ENCODE peak calls at places on chromosomes 4 and X, in nine cellular contexts. C is AG10803; N is adipocyte; U is skeletal muscle cell; B is AG09309; L is CD4-positive, CD25-positive, alpha-beta regulatory T cell; O is H7; A is cardiac muscle cell; M is cardiac fibroblast. D is an unnamed sample.

GRCh38 chr4:76897522-76898384 is at the start of gene SOWAHB:
- DNase-seq in C (no peak), N (peak), U (no peak), B (no peak), L (peak), O (peak), A (peak), M (no peak), D (no peak)

GRCh38 chr4:155506761-155507160 is 130.0 kb upstream of the MAP9 start:
- DNase-seq in C (no peak), N (no peak), U (no peak), B (no peak), L (no peak), O (no peak), A (peak), M (no peak), D (no peak)

GRCh38 chr4:78720994-78721677 is 55.0 kb upstream of the BMP2K start:
- DNase-seq in C (no peak), N (no peak), U (no peak), B (no peak), L (peak), O (no peak), A (no peak), M (no peak), D (no peak)

GRCh38 chr4:42716996-42717395 is 60.1 kb upstream of the ATP8A1 start:
- DNase-seq in C (no peak), N (no peak), U (no peak), B (no peak), L (no peak), O (no peak), A (no peak), M (no peak), D (no peak)

GRCh38 chr4:123896446-123897071 is 500.0 kb downstream of the SPRY1 start:
- DNase-seq in C (peak), N (peak), U (no peak), B (no peak), L (no peak), O (no peak), A (no peak), M (peak), D (no peak)

GRCh38 chr4:172734555-172734954 is 434.1 kb upstream of the GALNT7 start:
- DNase-seq in C (no peak), N (no peak), U (no peak), B (no peak), L (no peak), O (no peak), A (no peak), M (no peak), D (no peak)

GRCh38 chrX:48540015-48540350 is 469 bp downstream of the TBC1D25 start:
- DNase-seq in C (peak), N (peak), U (no peak), B (no peak), L (no peak), O (peak), A (peak), M (peak), D (no peak)

GRCh38 chr4:7101692-7102515 is 34.0 kb upstream of the GRPEL1 start:
- DNase-seq in C (peak), N (peak), U (no peak), B (peak), L (peak), O (peak), A (peak), M (peak), D (no peak)

GRCh38 chr4:168587326-168588125 is 90.7 kb downstream of the PALLD start:
- DNase-seq in C (peak), N (peak), U (peak), B (peak), L (no peak), O (no peak), A (no peak), M (peak), D (no peak)

GRCh38 chrX:148069759-148070503 is 88.8 kb downstream of the FMR1NB start:
- DNase-seq in C (no peak), N (no peak), U (no peak), B (no peak), L (no peak), O (no peak), A (no peak), M (no peak), D (no peak)

GRCh38 chr4:181193162-181193930 is 1049.9 kb upstream of the TENM3 start:
- DNase-seq in C (no peak), N (peak), U (no peak), B (no peak), L (no peak), O (no peak), A (no peak), M (no peak), D (no peak)

GRCh38 chr4:37928896-37929537 is 31.2 kb upstream of the PTTG2 start:
- DNase-seq in C (peak), N (no peak), U (peak), B (peak), L (peak), O (no peak), A (no peak), M (no peak), D (no peak)

GRCh38 chr4:168496834-168497233 is at the start of gene PALLD:
- DNase-seq in C (peak), N (peak), U (no peak), B (no peak), L (no peak), O (no peak), A (peak), M (no peak), D (no peak)

GRCh38 chr4:179831274-179831673 is 2389.0 kb upstream of the AGA start:
- DNase-seq in C (no peak), N (no peak), U (no peak), B (no peak), L (no peak), O (no peak), A (no peak), M (no peak), D (no peak)
- H3K4me3 ChIP-seq in C (no peak), N (no peak), U (no peak), B (no peak), L (no peak), O (no peak), A (no peak), M (no peak), D (no peak)

GRCh38 chr4:2256781-2257191 is 5.1 kb downstream of the MXD4 start:
- DNase-seq in C (no peak), N (no peak), U (no peak), B (no peak), L (no peak), O (peak), A (no peak), M (peak), D (no peak)
- H3K4me3 ChIP-seq in C (no peak), N (no peak), U (no peak), B (no peak), L (no peak), O (no peak), A (no peak), M (no peak), D (no peak)

DNA sequence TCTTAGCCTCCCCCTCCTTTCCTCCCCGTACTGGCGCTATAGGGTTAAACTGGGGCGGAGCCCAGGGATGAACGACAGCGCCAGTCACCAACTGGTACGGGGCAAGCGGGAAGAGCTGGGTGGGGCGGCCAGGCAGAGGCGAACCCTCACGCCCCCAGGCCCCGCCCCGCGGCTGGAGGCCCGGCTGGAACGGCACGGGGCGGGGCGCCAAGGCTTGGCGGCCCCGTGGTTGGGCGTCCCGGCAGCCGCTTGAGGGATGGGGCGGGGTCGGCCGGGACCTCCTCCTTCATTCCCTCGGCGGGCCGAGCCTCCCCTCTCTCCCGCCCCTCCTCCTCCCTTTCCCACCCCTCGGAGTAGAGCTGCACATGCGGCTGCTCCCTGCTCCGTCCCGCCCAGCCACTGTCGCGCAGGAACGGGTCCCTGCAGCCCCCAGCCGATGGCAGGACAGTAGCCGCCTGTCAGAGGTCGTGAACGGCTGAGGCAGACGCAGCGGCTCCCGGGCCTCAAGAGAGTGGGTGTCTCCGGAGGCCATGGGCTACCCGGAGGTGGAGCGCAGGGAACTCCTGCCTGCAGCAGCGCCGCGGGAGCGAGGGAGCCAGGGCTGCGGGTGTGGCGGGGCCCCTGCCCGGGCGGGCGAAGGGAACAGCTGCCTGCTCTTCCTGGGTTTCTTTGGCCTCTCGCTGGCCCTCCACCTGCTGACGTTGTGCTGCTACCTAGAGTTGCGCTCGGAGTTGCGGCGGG is at the start of gene EDA:
- DNase-seq in C (peak), N (peak), U (peak), B (no peak), L (peak), O (peak), A (peak), M (peak), D (no peak)
- H3K4me3 ChIP-seq in C (peak), N (peak), U (peak), B (peak), L (no peak), O (peak), A (peak), M (peak), D (peak)

GRCh38 chr4:121199742-121200561 is 35.8 kb upstream of the TNIP3 start:
- DNase-seq in C (no peak), N (no peak), U (no peak), B (no peak), L (peak), O (no peak), A (no peak), M (no peak), D (no peak)
- H3K4me3 ChIP-seq in C (no peak), N (no peak), U (no peak), B (no peak), L (peak), O (no peak), A (no peak), M (no peak), D (no peak)

GRCh38 chrX:319579-320125 is 1.1 kb upstream of the GTPBP6 start:
- DNase-seq in C (no peak), N (peak), U (no peak), B (no peak), L (no peak), O (no peak), A (no peak), M (no peak), D (no peak)

GRCh38 chrX:318068-318738 is 393 bp downstream of the GTPBP6 start:
- DNase-seq in C (peak), N (peak), U (peak), B (peak), L (peak), O (no peak), A (peak), M (peak), D (peak)

GRCh38 chrX:320126-320783 is 1.7 kb upstream of the GTPBP6 start:
- DNase-seq in C (no peak), N (peak), U (no peak), B (no peak), L (no peak), O (no peak), A (no peak), M (peak), D (no peak)

GRCh38 chrX:317424-318067 is 1.1 kb downstream of the GTPBP6 start:
- DNase-seq in C (no peak), N (no peak), U (no peak), B (no peak), L (no peak), O (peak), A (no peak), M (no peak), D (no peak)

GRCh38 chrX:318739-319578 is at the start of gene GTPBP6:
- DNase-seq in C (peak), N (peak), U (peak), B (peak), L (peak), O (peak), A (peak), M (peak), D (peak)
- H3K4me3 ChIP-seq in C (peak), N (peak), U (peak), B (peak), L (no peak), O (peak), A (peak), M (peak), D (peak)

GRCh38 chr4:107034091-107034698 is 1.9 kb downstream of the DKK2 start:
- DNase-seq in C (peak), N (peak), U (no peak), B (no peak), L (peak), O (peak), A (peak), M (peak), D (no peak)
- H3K4me3 ChIP-seq in C (peak), N (peak), U (peak), B (peak), L (no peak), O (peak), A (peak), M (no peak), D (peak)

GRCh38 chr4:151325320-151326246 is at the start of gene SH3D19:
- DNase-seq in C (peak), N (peak), U (no peak), B (no peak), L (no peak), O (peak), A (peak), M (peak), D (no peak)

GRCh38 chr4:151322565-151322964 is 2.8 kb downstream of the SH3D19 start:
- DNase-seq in C (peak), N (peak), U (no peak), B (no peak), L (no peak), O (no peak), A (no peak), M (no peak), D (no peak)

GRCh38 chr4:151321586-151321985 is 3.8 kb downstream of the SH3D19 start:
- DNase-seq in C (no peak), N (no peak), U (no peak), B (no peak), L (no peak), O (no peak), A (no peak), M (no peak), D (no peak)

GRCh38 chr4:151324449-151325319 is 721 bp downstream of the SH3D19 start:
- DNase-seq in C (peak), N (peak), U (no peak), B (no peak), L (no peak), O (peak), A (peak), M (peak), D (no peak)

DNA sequence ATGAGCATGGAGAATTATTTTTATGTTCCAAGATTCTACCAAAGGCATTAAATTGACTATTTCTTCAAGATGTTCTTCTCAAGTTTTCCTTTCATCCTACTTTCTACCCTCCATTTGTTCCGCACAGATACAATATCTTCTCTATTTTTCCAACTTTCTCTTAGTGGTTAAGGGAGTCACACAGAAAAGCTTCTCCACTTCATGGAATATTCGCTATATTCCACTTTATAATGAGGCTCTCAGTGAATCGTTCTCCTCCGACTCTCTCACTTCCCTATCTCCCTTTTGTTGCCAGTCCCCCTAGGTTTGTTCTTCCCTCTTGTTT is 1.3 kb downstream of the SH3D19 start:
- DNase-seq in C (no peak), N (no peak), U (no peak), B (no peak), L (no peak), O (peak), A (no peak), M (no peak), D (no peak)
- H3K4me3 ChIP-seq in C (peak), N (peak), U (peak), B (no peak), L (no peak), O (peak), A (peak), M (peak), D (peak)

DNA sequence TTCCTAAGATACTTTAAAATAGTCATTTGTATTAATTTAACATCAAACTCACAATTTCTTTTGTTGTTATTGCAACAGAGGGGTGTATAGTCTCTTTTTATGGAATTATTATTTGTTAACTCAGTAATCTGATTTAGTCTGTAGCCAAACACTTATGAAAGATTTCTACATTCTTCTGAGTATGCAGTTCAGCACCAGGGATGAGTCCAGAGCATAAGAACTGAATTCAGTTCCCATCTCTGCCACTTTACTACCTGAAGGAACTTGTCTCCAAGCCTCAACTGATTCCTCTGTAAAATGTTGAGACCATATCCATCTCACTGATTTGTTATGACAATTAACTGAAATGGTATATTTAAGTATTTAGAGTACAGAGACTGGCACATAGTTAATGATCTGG is 45.5 kb downstream of the METTL14 start:
- DNase-seq in C (no peak), N (peak), U (no peak), B (no peak), L (no peak), O (no peak), A (no peak), M (no peak), D (no peak)
- H3K4me3 ChIP-seq in C (no peak), N (no peak), U (no peak), B (no peak), L (no peak), O (no peak), A (no peak), M (no peak), D (no peak)